ENCODE peak calls at places on chromosomes 4 and X, in ten cellular contexts. N, Z, J, F, V, G, L, Q, W and A are unnamed samples.

GRCh38 chrX:82458207-82458754 is 1049.8 kb upstream of the POU3F4 start:
- DNase-seq in W (no peak), F (no peak), Q (no peak), V (no peak), G (no peak), Z (no peak), L (no peak), N (no peak), J (no peak), A (no peak)

GRCh38 chr4:47646372-47646771 is 161.3 kb downstream of the ATP10D start:
- DNase-seq in W (no peak), Z (no peak), N (no peak), L (no peak), G (no peak), F (peak; percentile 32), Q (no peak), V (no peak), J (no peak), A (no peak)

GRCh38 chr4:165209796-165210195 is 2.4 kb downstream of the KLHL2 start:
- DNase-seq in L (no peak), W (no peak), G (no peak), V (no peak), F (no peak), Q (no peak), Z (no peak), N (no peak), J (no peak), A (no peak)

GRCh38 chr4:26916195-26916594 is 55.6 kb downstream of the STIM2 start:
- DNase-seq in W (no peak), N (no peak), F (peak; percentile 8), L (no peak), J (peak; percentile 32), Z (no peak), G (no peak), V (no peak), Q (no peak), A (no peak)

GRCh38 chrX:13364230-13364629 is 44.4 kb upstream of the ATXN3L start:
- DNase-seq in N (no peak), L (no peak), Z (no peak), J (no peak), Q (no peak), V (no peak), F (no peak), G (no peak), W (no peak), A (no peak)

GRCh38 chrX:36986231-36986630 is 21.9 kb upstream of the FAM47C start:
- DNase-seq in G (no peak), V (no peak), F (no peak), Z (no peak), Q (no peak), W (no peak), J (no peak), L (no peak), N (no peak), A (no peak)

GRCh38 chrX:37796805-37797204 is 16.9 kb downstream of the CYBB start:
- DNase-seq in W (no peak), N (no peak), Q (no peak), V (no peak), G (no peak), F (no peak), L (no peak), J (no peak), Z (no peak), A (peak; percentile 14)

GRCh38 chr4:151227731-151228130 is 49.2 kb upstream of the PRSS48 start:
- DNase-seq in N (no peak), J (peak; percentile 97), L (no peak), F (peak; percentile 96), V (peak; percentile 27), Q (peak; percentile 48), Z (no peak), G (no peak), W (no peak), A (no peak)

GRCh38 chr4:77007358-77008230 is 58.0 kb downstream of the SEPTIN11 start:
- DNase-seq in L (no peak), N (peak; percentile 52), F (peak; percentile 87), V (no peak), Q (no peak), W (no peak), G (no peak), Z (no peak), J (peak; percentile 94), A (no peak)

GRCh38 chrX:71917621-71918341 is 7.1 kb downstream of the NHSL2 start:
- DNase-seq in J (peak; percentile 55), Z (no peak), W (no peak), Q (no peak), N (peak; percentile 55), L (no peak), G (no peak), F (no peak), V (no peak), A (no peak)

GRCh38 chrX:100643943-100644587 is at the start of gene SRPX2:
- DNase-seq in L (no peak), N (no peak), Z (no peak), G (no peak), F (peak; percentile 81), V (peak; percentile 32), J (peak; percentile 89), Q (peak; percentile 54), W (no peak), A (no peak)

GRCh38 chr4:82428969-82429727 is 1.1 kb downstream of the HNRNPDL start:
- DNase-seq in G (peak; percentile 76), Q (peak; percentile 72), V (peak; percentile 93), N (peak; percentile 90), W (peak; percentile 93), L (peak; percentile 96), J (peak; percentile 96), Z (peak; percentile 98), F (peak; percentile 86), A (peak; percentile 99)

GRCh38 chr4:98522603-98523395 is 135.6 kb downstream of the TSPAN5 start:
- DNase-seq in G (peak; percentile 35), V (no peak), W (no peak), Q (no peak), F (peak; percentile 92), Z (no peak), N (no peak), L (no peak), J (peak; percentile 75), A (no peak)

GRCh38 chr4:68175562-68176155 is 46.0 kb upstream of the TMPRSS11F start:
- DNase-seq in Q (peak; percentile 12), L (peak; percentile 51), Z (peak; percentile 61), W (no peak), J (peak; percentile 72), V (peak; percentile 58), F (peak; percentile 54), N (peak; percentile 87), G (peak; percentile 44), A (no peak)

GRCh38 chr4:67746797-67747495 is 7.2 kb downstream of the GNRHR start:
- DNase-seq in G (peak; percentile 7), V (no peak), Q (no peak), W (no peak), N (peak; percentile 66), F (no peak), L (peak; percentile 18), J (peak; percentile 56), Z (no peak), A (peak; percentile 49)

GRCh38 chrX:2608638-2609430 is 82.3 kb upstream of the CD99 start:
- DNase-seq in G (peak; percentile 72), Z (peak; percentile 72), L (peak; percentile 96), Q (peak; percentile 69), V (peak; percentile 87), N (peak; percentile 90), F (peak; percentile 65), J (peak; percentile 92), W (peak; percentile 77), A (peak; percentile 90)
- TF ChIP-seq CTCF in G (peak; percentile 3), Z (no peak), L (no peak), Q (no peak), V (no peak), N (no peak), F (no peak), J (no peak), W (no peak), A (no peak)

GRCh38 chr4:59987289-59987688 is 1212.8 kb upstream of the ADGRL3 start:
- DNase-seq in L (no peak), Z (no peak), N (no peak), V (no peak), Q (no peak), W (no peak), F (no peak), J (no peak), G (no peak), A (no peak)
- TF ChIP-seq CTCF in L (no peak), Z (no peak), N (no peak), V (no peak), Q (no peak), W (no peak), F (no peak), J (no peak), G (no peak), A (no peak)

DNA sequence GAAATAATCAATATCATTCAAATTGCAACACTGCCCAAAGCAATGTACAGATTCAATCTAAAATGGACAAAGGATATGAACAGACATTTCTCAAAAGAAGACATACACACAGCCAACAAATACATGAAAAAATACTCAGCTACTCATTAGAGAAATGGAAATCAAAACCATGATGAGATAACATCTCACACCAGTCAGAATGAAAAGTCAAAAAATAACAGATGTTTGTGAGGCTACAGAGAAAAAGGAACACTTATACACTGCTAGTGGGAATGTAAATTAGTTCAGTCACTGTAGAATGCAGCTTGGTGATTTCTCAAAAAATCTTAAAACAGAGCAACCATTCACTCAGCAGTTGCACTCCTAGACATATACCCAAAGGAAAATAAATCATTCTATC is 205.2 kb downstream of the DKK2 start:
- DNase-seq in F (no peak), N (no peak), J (no peak), Z (no peak), W (no peak), L (no peak), V (no peak), Q (no peak), G (no peak), A (no peak)
- TF ChIP-seq CTCF in F (no peak), N (no peak), J (no peak), Z (no peak), W (no peak), L (no peak), V (no peak), Q (no peak), G (no peak), A (no peak)

GRCh38 chr4:156113138-156113537 is 159.5 kb upstream of the CTSO start:
- DNase-seq in V (no peak), F (no peak), L (peak; percentile 4), J (no peak), N (peak; percentile 13), Q (no peak), G (no peak), Z (no peak), W (no peak), A (no peak)
- TF ChIP-seq CTCF in V (no peak), F (no peak), L (no peak), J (peak; percentile 18), N (no peak), Q (no peak), G (no peak), Z (no peak), W (no peak), A (no peak)